ENCODE peak calls at places on chromosomes 1 and 21, in four cellular contexts. T is breast epithelium, W is HCT116, E is upper lobe of left lung. D is an unnamed sample.

GRCh38 chr1:56295949-56296929 is 283.1 kb downstream of the PLPP3 start:
- DNase-seq in T (no peak), W (no peak), E (no peak), D (no peak)

GRCh38 chr1:116881879-116882520 is 27.7 kb upstream of the PTGFRN start:
- DNase-seq in T (no peak), W (no peak), E (peak), D (peak)

GRCh38 chr1:214086945-214087344 is 99.2 kb downstream of the PROX1 start:
- DNase-seq in T (no peak), W (no peak), E (no peak), D (no peak)

GRCh38 chr1:178644308-178645120 is 80.5 kb upstream of the RALGPS2 start:
- DNase-seq in T (no peak), W (no peak), E (no peak), D (peak)

GRCh38 chr1:47579809-47580208 is 142.0 kb downstream of the FOXD2 start:
- DNase-seq in T (no peak), W (no peak), E (no peak), D (no peak)

GRCh38 chr1:87495147-87495546 is 166.5 kb downstream of the LMO4 start:
- DNase-seq in T (no peak), W (no peak), E (no peak), D (peak)

GRCh38 chr1:108043712-108044111 is 78.7 kb upstream of the VAV3 start:
- DNase-seq in T (no peak), W (no peak), E (no peak), D (no peak)

GRCh38 chr1:229253170-229253974 is 17.5 kb upstream of the RAB4A start:
- DNase-seq in T (peak), W (no peak), E (no peak), D (no peak)

GRCh38 chr21:45324430-45325205 is 36.9 kb upstream of the POFUT2 start:
- DNase-seq in T (no peak), W (no peak), E (no peak), D (no peak)

GRCh38 chr1:70205437-70206118 is at the start of gene LRRC40:
- DNase-seq in T (peak), W (peak), E (peak), D (peak)
- TF ChIP-seq POLR2A in T (peak), W (peak), E (no peak), D (peak)

GRCh38 chr1:26858160-26858559 is 4.8 kb upstream of the SFN start:
- DNase-seq in T (no peak), W (no peak), E (no peak), D (no peak)
- TF ChIP-seq POLR2A in T (no peak), W (no peak), E (no peak), D (no peak)

GRCh38 chr1:193058529-193059281 is 455 bp downstream of the UCHL5 start:
- DNase-seq in T (peak), W (no peak), E (peak), D (peak)
- TF ChIP-seq POLR2A in T (no peak), W (no peak), E (no peak), D (no peak)

GRCh38 chr1:201880928-201881571 is 7.6 kb upstream of the SHISA4 start:
- DNase-seq in T (no peak), W (no peak), E (no peak), D (no peak)
- TF ChIP-seq POLR2A in T (no peak), W (no peak), E (no peak), D (no peak)

GRCh38 chr1:203861379-203862184 is at the start of gene SNRPE:
- DNase-seq in T (peak), W (peak), E (peak), D (peak)
- TF ChIP-seq POLR2A in T (peak), W (peak), E (peak), D (peak)

GRCh38 chr1:7770939-7771672 is at the start of gene VAMP3:
- DNase-seq in T (peak), W (peak), E (peak), D (peak)
- TF ChIP-seq POLR2A in T (no peak), W (no peak), E (no peak), D (peak)

GRCh38 chr1:170682159-170682558 is 18.2 kb downstream of the PRRX1 start:
- DNase-seq in T (no peak), W (no peak), E (no peak), D (no peak)
- TF ChIP-seq POLR2A in T (no peak), W (no peak), E (no peak), D (no peak)